ENCODE peak calls at places on chromosome 13, in six cellular contexts. One of them, this sample, is unnamed.

GRCh38 chr13:67330149-67330548 is 100.0 kb upstream of the PCDH9 start:
- DNase-seq in BJ: no peak
- DNase-seq in H1: no peak
- DNase-seq in CD4-positive, alpha-beta T cell: no peak
- DNase-seq in fibroblast of lung: no peak
- DNase-seq in OCI-LY7: no peak
- DNase-seq in this sample: no peak

GRCh38 chr13:36370108-36370429 is 23.9 kb upstream of the SPART start:
- DNase-seq in BJ: no peak
- DNase-seq in H1: no peak
- DNase-seq in CD4-positive, alpha-beta T cell: no peak
- DNase-seq in fibroblast of lung: peak
- DNase-seq in OCI-LY7: no peak
- DNase-seq in this sample: no peak

GRCh38 chr13:49859568-49859967 is 67.1 kb upstream of the KPNA3 start:
- DNase-seq in BJ: peak
- DNase-seq in H1: no peak
- DNase-seq in CD4-positive, alpha-beta T cell: no peak
- DNase-seq in fibroblast of lung: peak
- DNase-seq in OCI-LY7: no peak
- DNase-seq in this sample: no peak

GRCh38 chr13:27393101-27393500 is 31.3 kb upstream of the GTF3A start:
- DNase-seq in BJ: no peak
- DNase-seq in H1: no peak
- DNase-seq in CD4-positive, alpha-beta T cell: no peak
- DNase-seq in fibroblast of lung: no peak
- DNase-seq in OCI-LY7: no peak
- DNase-seq in this sample: no peak

GRCh38 chr13:48412881-48413351 is at the start of gene LPAR6:
- DNase-seq in BJ: peak
- DNase-seq in H1: no peak
- DNase-seq in CD4-positive, alpha-beta T cell: no peak
- DNase-seq in fibroblast of lung: peak
- DNase-seq in OCI-LY7: no peak
- DNase-seq in this sample: no peak

GRCh38 chr13:110576736-110577476 is 15.4 kb upstream of the RAB20 start:
- DNase-seq in BJ: no peak
- DNase-seq in H1: no peak
- DNase-seq in CD4-positive, alpha-beta T cell: no peak
- DNase-seq in fibroblast of lung: no peak
- DNase-seq in OCI-LY7: no peak
- DNase-seq in this sample: no peak

GRCh38 chr13:104006625-104007061 is 940.4 kb upstream of the SLC10A2 start:
- DNase-seq in BJ: no peak
- DNase-seq in H1: no peak
- DNase-seq in CD4-positive, alpha-beta T cell: no peak
- DNase-seq in fibroblast of lung: peak
- DNase-seq in OCI-LY7: no peak
- DNase-seq in this sample: no peak

GRCh38 chr13:75362026-75362425 is 119.9 kb downstream of the TBC1D4 start:
- DNase-seq in BJ: no peak
- DNase-seq in H1: no peak
- DNase-seq in CD4-positive, alpha-beta T cell: no peak
- DNase-seq in fibroblast of lung: no peak
- DNase-seq in OCI-LY7: no peak
- DNase-seq in this sample: no peak

GRCh38 chr13:97499181-97499580 is 65.2 kb downstream of the RAP2A start:
- DNase-seq in BJ: no peak
- DNase-seq in H1: no peak
- DNase-seq in CD4-positive, alpha-beta T cell: no peak
- DNase-seq in fibroblast of lung: no peak
- DNase-seq in OCI-LY7: no peak
- DNase-seq in this sample: no peak

GRCh38 chr13:35818577-35819165 is 312.5 kb downstream of the DCLK1 start:
- DNase-seq in BJ: no peak
- DNase-seq in H1: no peak
- DNase-seq in CD4-positive, alpha-beta T cell: no peak
- DNase-seq in fibroblast of lung: peak
- DNase-seq in OCI-LY7: peak
- DNase-seq in this sample: no peak

GRCh38 chr13:26605845-26606244 is 48.4 kb downstream of the WASF3 start:
- DNase-seq in BJ: no peak
- DNase-seq in H1: no peak
- DNase-seq in CD4-positive, alpha-beta T cell: no peak
- DNase-seq in fibroblast of lung: no peak
- DNase-seq in OCI-LY7: peak
- DNase-seq in this sample: no peak

GRCh38 chr13:98613591-98613990 is 36.7 kb upstream of the STK24 start:
- DNase-seq in BJ: no peak
- DNase-seq in H1: no peak
- DNase-seq in CD4-positive, alpha-beta T cell: no peak
- DNase-seq in fibroblast of lung: no peak
- DNase-seq in OCI-LY7: no peak
- DNase-seq in this sample: no peak

GRCh38 chr13:91105270-91105669 is 242.2 kb upstream of the MIR17HG start:
- DNase-seq in BJ: no peak
- DNase-seq in H1: no peak
- DNase-seq in CD4-positive, alpha-beta T cell: no peak
- DNase-seq in fibroblast of lung: no peak
- DNase-seq in OCI-LY7: no peak
- DNase-seq in this sample: no peak
- TF ChIP-seq CTCF in BJ: no peak
- TF ChIP-seq CTCF in H1: no peak
- TF ChIP-seq CTCF in CD4-positive, alpha-beta T cell: no peak
- TF ChIP-seq CTCF in fibroblast of lung: no peak
- TF ChIP-seq CTCF in OCI-LY7: no peak
- TF ChIP-seq CTCF in this sample: no peak

GRCh38 chr13:46181799-46182490 is at the start of gene LCP1:
- DNase-seq in BJ: no peak
- DNase-seq in H1: no peak
- DNase-seq in CD4-positive, alpha-beta T cell: peak
- DNase-seq in fibroblast of lung: no peak
- DNase-seq in OCI-LY7: peak
- DNase-seq in this sample: no peak

GRCh38 chr13:46185634-46186033 is 3.7 kb upstream of the LCP1 start:
- DNase-seq in BJ: no peak
- DNase-seq in H1: no peak
- DNase-seq in CD4-positive, alpha-beta T cell: no peak
- DNase-seq in fibroblast of lung: no peak
- DNase-seq in OCI-LY7: no peak
- DNase-seq in this sample: no peak

GRCh38 chr13:46183018-46183940 is 1.3 kb upstream of the LCP1 start:
- DNase-seq in BJ: no peak
- DNase-seq in H1: no peak
- DNase-seq in CD4-positive, alpha-beta T cell: no peak
- DNase-seq in fibroblast of lung: no peak
- DNase-seq in OCI-LY7: peak
- DNase-seq in this sample: no peak

GRCh38 chr13:46182491-46182877 is 507 bp upstream of the LCP1 start:
- DNase-seq in BJ: no peak
- DNase-seq in H1: no peak
- DNase-seq in CD4-positive, alpha-beta T cell: no peak
- DNase-seq in fibroblast of lung: no peak
- DNase-seq in OCI-LY7: no peak
- DNase-seq in this sample: no peak

DNA sequence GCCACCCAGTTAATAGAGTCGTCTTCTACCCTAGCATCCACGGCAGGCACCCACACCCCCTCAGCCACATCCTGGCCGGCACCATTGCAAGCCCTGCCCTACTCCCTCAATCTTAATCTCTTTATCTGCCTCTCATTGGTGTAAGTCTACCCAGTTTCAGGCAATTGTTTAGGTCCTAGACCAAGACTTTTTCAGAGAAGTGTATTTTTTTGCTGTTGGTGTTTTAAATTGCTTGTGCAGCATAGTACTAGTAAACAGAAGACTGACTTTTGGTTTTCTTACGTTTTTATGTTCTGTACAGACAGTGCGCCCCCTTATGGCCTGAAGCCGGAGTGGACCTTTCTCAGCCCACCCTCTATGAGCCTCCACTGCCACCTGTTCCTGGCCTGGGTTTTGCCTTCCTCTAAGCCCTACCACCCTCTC is 2.3 kb upstream of the LCP1 start:
- DNase-seq in BJ: no peak
- DNase-seq in H1: peak
- DNase-seq in CD4-positive, alpha-beta T cell: peak
- DNase-seq in fibroblast of lung: no peak
- DNase-seq in OCI-LY7: peak
- DNase-seq in this sample: no peak
- TF ChIP-seq CTCF in BJ: peak
- TF ChIP-seq CTCF in H1: peak
- TF ChIP-seq CTCF in CD4-positive, alpha-beta T cell: peak
- TF ChIP-seq CTCF in fibroblast of lung: peak
- TF ChIP-seq CTCF in OCI-LY7: peak
- TF ChIP-seq CTCF in this sample: peak

DNA sequence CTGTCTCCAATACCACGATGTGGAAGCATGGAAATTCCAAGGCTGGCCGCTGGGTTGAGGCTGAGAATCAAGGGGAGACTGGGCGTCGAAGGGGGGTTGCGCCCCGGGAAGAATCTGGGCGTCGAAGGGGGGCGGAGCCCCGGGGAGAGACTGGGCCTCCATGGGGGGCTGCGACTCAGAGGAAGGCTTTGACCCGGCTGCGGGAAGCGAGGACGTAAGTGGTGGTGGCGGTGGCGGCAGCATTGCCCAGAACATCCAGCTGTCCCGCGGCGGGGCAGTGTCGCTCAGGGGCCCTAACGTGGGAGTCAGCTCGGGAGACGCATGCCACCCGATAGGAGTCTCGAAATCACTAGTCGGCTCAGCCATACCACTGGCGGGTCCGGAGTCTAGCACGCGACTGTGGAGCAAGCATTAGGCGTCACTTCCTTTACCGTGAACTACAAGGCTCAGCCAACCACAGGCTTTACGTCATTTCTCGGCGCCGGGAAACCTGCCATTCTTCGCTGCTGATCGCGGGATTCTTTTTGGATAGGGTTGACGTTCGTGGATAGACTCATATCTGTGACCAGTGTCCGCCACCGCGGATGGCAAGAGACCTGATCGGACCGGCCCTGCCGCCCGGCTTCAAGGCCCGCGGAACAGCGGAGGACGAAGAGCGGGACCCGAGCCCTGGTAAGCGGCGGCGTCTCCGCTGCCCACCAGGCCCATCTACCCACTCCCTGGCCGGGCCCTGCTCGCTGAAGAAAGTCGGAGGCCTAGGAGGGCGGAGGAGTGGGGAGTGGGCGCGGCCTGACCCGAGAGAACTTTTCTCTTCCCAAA is at the start of the genes GPALPP1 and NUFIP1:
- DNase-seq in BJ: peak
- DNase-seq in H1: peak
- DNase-seq in CD4-positive, alpha-beta T cell: peak
- DNase-seq in fibroblast of lung: peak
- DNase-seq in OCI-LY7: peak
- DNase-seq in this sample: peak
- TF ChIP-seq CTCF in BJ: no peak
- TF ChIP-seq CTCF in H1: no peak
- TF ChIP-seq CTCF in CD4-positive, alpha-beta T cell: no peak
- TF ChIP-seq CTCF in fibroblast of lung: no peak
- TF ChIP-seq CTCF in OCI-LY7: no peak
- TF ChIP-seq CTCF in this sample: no peak

GRCh38 chr13:102018716-102019115 is 383.1 kb downstream of the FGF14 start:
- DNase-seq in BJ: no peak
- DNase-seq in H1: no peak
- DNase-seq in CD4-positive, alpha-beta T cell: no peak
- DNase-seq in fibroblast of lung: peak
- DNase-seq in OCI-LY7: no peak
- DNase-seq in this sample: no peak

GRCh38 chr13:102021777-102022176 is 380.1 kb downstream of the FGF14 start:
- DNase-seq in BJ: no peak
- DNase-seq in H1: no peak
- DNase-seq in CD4-positive, alpha-beta T cell: no peak
- DNase-seq in fibroblast of lung: no peak
- DNase-seq in OCI-LY7: no peak
- DNase-seq in this sample: no peak

GRCh38 chr13:102017248-102017647 is 384.6 kb downstream of the FGF14 start:
- DNase-seq in BJ: no peak
- DNase-seq in H1: no peak
- DNase-seq in CD4-positive, alpha-beta T cell: no peak
- DNase-seq in fibroblast of lung: no peak
- DNase-seq in OCI-LY7: no peak
- DNase-seq in this sample: no peak

GRCh38 chr13:102020611-102021216 is 381.1 kb downstream of the FGF14 start:
- DNase-seq in BJ: no peak
- DNase-seq in H1: no peak
- DNase-seq in CD4-positive, alpha-beta T cell: no peak
- DNase-seq in fibroblast of lung: peak
- DNase-seq in OCI-LY7: no peak
- DNase-seq in this sample: no peak
- TF ChIP-seq CTCF in BJ: no peak
- TF ChIP-seq CTCF in H1: no peak
- TF ChIP-seq CTCF in CD4-positive, alpha-beta T cell: no peak
- TF ChIP-seq CTCF in fibroblast of lung: no peak
- TF ChIP-seq CTCF in OCI-LY7: no peak
- TF ChIP-seq CTCF in this sample: no peak

GRCh38 chr13:93174260-93174659 is 52.3 kb upstream of the GPC6 start:
- DNase-seq in BJ: no peak
- DNase-seq in H1: no peak
- DNase-seq in CD4-positive, alpha-beta T cell: no peak
- DNase-seq in fibroblast of lung: no peak
- DNase-seq in OCI-LY7: no peak
- DNase-seq in this sample: no peak

GRCh38 chr13:93172109-93172508 is 54.5 kb upstream of the GPC6 start:
- DNase-seq in BJ: no peak
- DNase-seq in H1: no peak
- DNase-seq in CD4-positive, alpha-beta T cell: no peak
- DNase-seq in fibroblast of lung: no peak
- DNase-seq in OCI-LY7: no peak
- DNase-seq in this sample: no peak

GRCh38 chr13:93173656-93174055 is 53.0 kb upstream of the GPC6 start:
- DNase-seq in BJ: no peak
- DNase-seq in H1: no peak
- DNase-seq in CD4-positive, alpha-beta T cell: no peak
- DNase-seq in fibroblast of lung: peak
- DNase-seq in OCI-LY7: no peak
- DNase-seq in this sample: no peak

DNA sequence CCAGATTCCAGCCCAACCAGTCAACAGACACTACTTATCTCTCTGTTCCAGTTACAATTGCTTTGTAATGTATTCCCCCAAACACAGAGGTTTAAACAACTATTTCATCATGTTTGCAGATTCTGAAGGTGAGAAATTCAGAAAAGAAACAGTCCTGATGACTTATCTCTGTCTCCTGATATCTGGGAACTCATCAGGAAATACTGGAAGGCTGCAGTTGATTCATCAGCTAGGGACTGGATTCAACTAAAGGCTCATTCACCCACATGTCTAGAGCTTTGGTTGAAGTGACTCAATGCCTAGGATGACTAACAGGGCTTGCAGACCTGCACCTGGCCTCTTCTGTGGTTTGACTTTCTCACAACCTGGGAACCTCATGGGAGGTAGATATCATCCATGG is 56.6 kb upstream of the GPC6 start:
- DNase-seq in BJ: no peak
- DNase-seq in H1: no peak
- DNase-seq in CD4-positive, alpha-beta T cell: no peak
- DNase-seq in fibroblast of lung: peak
- DNase-seq in OCI-LY7: no peak
- DNase-seq in this sample: no peak
- TF ChIP-seq CTCF in BJ: no peak
- TF ChIP-seq CTCF in H1: no peak
- TF ChIP-seq CTCF in CD4-positive, alpha-beta T cell: no peak
- TF ChIP-seq CTCF in fibroblast of lung: no peak
- TF ChIP-seq CTCF in OCI-LY7: no peak
- TF ChIP-seq CTCF in this sample: no peak

This sample was measured in progenitor cell of endocrine pancreas.